ENCODE peak calls at places on chromosomes 5 and 9, in four cellular contexts. One of them, this sample, is unnamed.

GRCh38 chr9:93196095-93197055 is 12.4 kb downstream of the WNK2 start:
- DNase-seq in adrenal gland: no peak
- DNase-seq in A549: no peak
- DNase-seq in IMR-90: no peak
- DNase-seq in this sample: no peak

GRCh38 chr5:5069851-5070250 is 70.3 kb upstream of the ADAMTS16 start:
- DNase-seq in adrenal gland: no peak
- DNase-seq in A549: no peak
- DNase-seq in IMR-90: no peak
- DNase-seq in this sample: no peak

GRCh38 chr9:134854541-134854981 is 26.0 kb upstream of the FCN2 start:
- DNase-seq in adrenal gland: peak
- DNase-seq in A549: no peak
- DNase-seq in IMR-90: no peak
- DNase-seq in this sample: no peak

GRCh38 chr9:130283514-130284248 is 18.1 kb downstream of the HMCN2 start:
- DNase-seq in adrenal gland: no peak
- DNase-seq in A549: no peak
- DNase-seq in IMR-90: no peak
- DNase-seq in this sample: no peak

GRCh38 chr5:84181093-84181492 is 203.6 kb downstream of the EDIL3 start:
- DNase-seq in adrenal gland: no peak
- DNase-seq in A549: no peak
- DNase-seq in IMR-90: peak
- DNase-seq in this sample: no peak

GRCh38 chr5:41196197-41196596 is 17.1 kb downstream of the C6 start:
- DNase-seq in adrenal gland: no peak
- DNase-seq in A549: no peak
- DNase-seq in IMR-90: peak
- DNase-seq in this sample: no peak

GRCh38 chr5:40066616-40067015 is 613.1 kb upstream of the PTGER4 start:
- DNase-seq in adrenal gland: no peak
- DNase-seq in A549: no peak
- DNase-seq in IMR-90: no peak
- DNase-seq in this sample: no peak

GRCh38 chr5:172715421-172715780 is 55.6 kb downstream of the DUSP1 start:
- DNase-seq in adrenal gland: no peak
- DNase-seq in A549: no peak
- DNase-seq in IMR-90: no peak
- DNase-seq in this sample: no peak

GRCh38 chr9:22103650-22104575 is 94.8 kb upstream of the CDKN2B start:
- DNase-seq in adrenal gland: no peak
- DNase-seq in A549: no peak
- DNase-seq in IMR-90: peak
- DNase-seq in this sample: no peak

GRCh38 chr5:44952376-44952775 is 143.6 kb downstream of the MRPS30 start:
- DNase-seq in adrenal gland: no peak
- DNase-seq in A549: peak
- DNase-seq in IMR-90: peak
- DNase-seq in this sample: peak

GRCh38 chr5:9932770-9933169 is 302.6 kb upstream of the TAS2R1 start:
- DNase-seq in adrenal gland: no peak
- DNase-seq in A549: no peak
- DNase-seq in IMR-90: peak
- DNase-seq in this sample: no peak

GRCh38 chr5:43042176-43042625 is 2.1 kb upstream of the ANXA2R start:
- DNase-seq in adrenal gland: peak
- DNase-seq in A549: peak
- DNase-seq in IMR-90: peak
- DNase-seq in this sample: peak

GRCh38 chr9:117278656-117279055 is 136.2 kb downstream of the ASTN2 start:
- DNase-seq in adrenal gland: no peak
- DNase-seq in A549: no peak
- DNase-seq in IMR-90: no peak
- DNase-seq in this sample: no peak

GRCh38 chr5:112862085-112862484 is 998 bp downstream of the SRP19 start:
- DNase-seq in adrenal gland: no peak
- DNase-seq in A549: no peak
- DNase-seq in IMR-90: no peak
- DNase-seq in this sample: peak

GRCh38 chr9:128286435-128286834 is 10.4 kb downstream of the SWI5 start:
- DNase-seq in adrenal gland: no peak
- DNase-seq in A549: no peak
- DNase-seq in IMR-90: peak
- DNase-seq in this sample: no peak

GRCh38 chr5:67149933-67150523 is 46.6 kb downstream of the CD180 start:
- DNase-seq in adrenal gland: no peak
- DNase-seq in A549: no peak
- DNase-seq in IMR-90: peak
- DNase-seq in this sample: no peak

GRCh38 chr5:151675956-151676712 is 10.6 kb downstream of the SPARC start:
- DNase-seq in adrenal gland: no peak
- DNase-seq in A549: no peak
- DNase-seq in IMR-90: no peak
- DNase-seq in this sample: no peak

GRCh38 chr5:160824590-160824989 is 27.4 kb downstream of the ATP10B start:
- DNase-seq in adrenal gland: no peak
- DNase-seq in A549: no peak
- DNase-seq in IMR-90: no peak
- DNase-seq in this sample: no peak

GRCh38 chr5:37839441-37840035 is 303 bp downstream of the GDNF start:
- DNase-seq in adrenal gland: peak
- DNase-seq in A549: peak
- DNase-seq in IMR-90: peak
- DNase-seq in this sample: peak
- TF ChIP-seq POLR2A in adrenal gland: no peak
- TF ChIP-seq POLR2A in A549: no peak
- TF ChIP-seq POLR2A in IMR-90: no peak
- TF ChIP-seq POLR2A in this sample: no peak

GRCh38 chr9:16315720-16316119 is 554.8 kb downstream of the BNC2 start:
- DNase-seq in adrenal gland: no peak
- DNase-seq in A549: no peak
- DNase-seq in IMR-90: no peak
- DNase-seq in this sample: no peak
- TF ChIP-seq POLR2A in adrenal gland: no peak
- TF ChIP-seq POLR2A in A549: no peak
- TF ChIP-seq POLR2A in IMR-90: no peak
- TF ChIP-seq POLR2A in this sample: no peak

GRCh38 chr5:77032635-77033034 is 2.4 kb downstream of the AGGF1 start:
- DNase-seq in adrenal gland: no peak
- DNase-seq in A549: no peak
- DNase-seq in IMR-90: no peak
- DNase-seq in this sample: no peak

GRCh38 chr5:77028631-77029375 is 1.4 kb upstream of the AGGF1 start:
- DNase-seq in adrenal gland: no peak
- DNase-seq in A549: no peak
- DNase-seq in IMR-90: no peak
- DNase-seq in this sample: no peak

GRCh38 chr5:77033338-77033737 is 3.1 kb downstream of the AGGF1 start:
- DNase-seq in adrenal gland: no peak
- DNase-seq in A549: no peak
- DNase-seq in IMR-90: no peak
- DNase-seq in this sample: no peak

GRCh38 chr5:77029376-77029885 is 773 bp upstream of the AGGF1 start:
- DNase-seq in adrenal gland: no peak
- DNase-seq in A549: no peak
- DNase-seq in IMR-90: no peak
- DNase-seq in this sample: peak

DNA sequence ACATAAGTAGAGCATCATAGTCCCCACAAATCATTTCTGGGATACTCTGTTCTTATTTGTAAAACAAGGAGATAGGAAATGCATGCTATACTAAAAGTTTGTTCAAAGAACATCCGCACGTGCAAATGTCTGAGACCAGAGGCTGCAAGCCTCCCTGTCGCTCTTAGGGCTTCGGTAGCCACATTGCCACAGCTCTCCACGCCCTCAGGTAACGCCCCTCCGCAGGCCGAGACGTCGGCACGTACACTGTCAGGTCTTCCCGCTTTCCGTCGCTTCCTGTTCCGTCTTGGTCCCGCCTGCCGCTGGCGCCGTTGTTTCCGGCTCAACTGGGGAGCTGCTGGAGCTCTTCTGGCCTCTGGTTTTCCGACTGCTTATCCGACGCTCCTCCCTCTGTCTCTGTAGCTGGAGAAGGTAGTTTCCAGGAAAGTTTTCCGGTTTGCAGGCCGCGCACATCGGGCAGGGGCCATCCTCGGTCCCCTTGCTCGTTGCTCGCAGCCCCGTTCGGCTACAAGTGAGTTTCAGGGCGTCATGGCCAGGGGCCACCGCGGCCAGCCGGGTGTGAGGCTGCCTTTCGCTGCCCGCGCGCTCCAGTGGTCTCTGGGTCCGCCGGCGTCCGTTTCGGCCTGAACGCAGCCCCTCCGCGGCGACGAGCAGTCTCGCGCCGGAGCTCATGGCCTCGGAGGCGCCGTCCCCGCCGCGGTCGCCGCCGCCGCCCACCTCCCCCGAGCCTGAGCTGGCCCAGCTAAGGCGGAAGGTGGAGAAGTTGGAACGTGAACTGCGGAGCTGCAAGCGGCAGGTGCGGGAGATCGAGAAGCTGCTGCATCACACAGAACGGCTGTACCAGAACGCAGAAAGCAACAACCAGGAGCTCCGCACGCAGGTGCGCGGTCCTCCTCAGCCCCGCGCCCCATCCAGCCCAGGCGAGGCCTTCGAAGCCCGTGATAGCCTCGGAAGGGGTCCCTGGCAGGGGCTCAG is at the start of gene AGGF1:
- DNase-seq in adrenal gland: peak
- DNase-seq in A549: peak
- DNase-seq in IMR-90: peak
- DNase-seq in this sample: peak
- TF ChIP-seq POLR2A in adrenal gland: peak
- TF ChIP-seq POLR2A in A549: peak
- TF ChIP-seq POLR2A in IMR-90: peak
- TF ChIP-seq POLR2A in this sample: peak

GRCh38 chr5:36876389-36876964 is at the start of gene NIPBL:
- DNase-seq in adrenal gland: peak
- DNase-seq in A549: peak
- DNase-seq in IMR-90: peak
- DNase-seq in this sample: peak
- TF ChIP-seq POLR2A in adrenal gland: peak
- TF ChIP-seq POLR2A in A549: peak
- TF ChIP-seq POLR2A in IMR-90: peak
- TF ChIP-seq POLR2A in this sample: peak

DNA sequence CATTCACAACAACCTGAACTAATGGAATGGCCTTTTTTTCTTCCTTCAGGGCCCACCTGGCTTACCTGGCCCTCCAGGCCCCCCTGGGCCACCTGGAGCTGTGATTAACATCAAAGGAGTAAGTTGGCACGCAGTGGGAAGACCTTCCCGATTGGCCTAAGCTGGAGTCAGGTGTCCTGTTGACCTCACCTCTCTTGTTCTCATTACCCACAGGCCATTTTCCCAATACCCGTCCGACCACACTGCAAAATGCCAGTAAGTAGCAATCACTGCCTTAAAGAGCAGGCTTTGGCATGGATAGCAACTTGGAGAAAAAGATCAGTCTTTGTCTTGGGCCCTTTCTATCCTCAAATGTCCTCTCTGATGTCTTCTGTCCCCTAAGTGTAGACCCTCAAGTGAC is 55.3 kb upstream of the TGFBR1 start:
- DNase-seq in adrenal gland: no peak
- DNase-seq in A549: no peak
- DNase-seq in IMR-90: no peak
- DNase-seq in this sample: no peak
- TF ChIP-seq POLR2A in adrenal gland: no peak
- TF ChIP-seq POLR2A in A549: no peak
- TF ChIP-seq POLR2A in IMR-90: no peak
- TF ChIP-seq POLR2A in this sample: no peak

This sample was measured in erythroblast.